ENCODE peak calls at places on chromosomes 12 and 14, in ten cellular contexts. P, I, D, U, X, O, B, J, A and V are unnamed samples.

GRCh38 chr12:91493308-91493707 is 310.7 kb upstream of the DCN start:
- DNase-seq in D (no peak), I (no peak), X (no peak), P (no peak), J (no peak), O (no peak), U (no peak), B (no peak), A (no peak), V (no peak)

GRCh38 chr14:23561873-23562821 is 5.4 kb downstream of the AP1G2 start:
- DNase-seq in O (peak; percentile 99), X (no peak), D (peak; percentile 64), I (no peak), P (no peak), J (no peak), U (no peak), B (no peak), A (no peak), V (peak; percentile 85)

GRCh38 chr12:43151406-43152080 is 400.5 kb downstream of the ADAMTS20 start:
- DNase-seq in I (no peak), O (no peak), D (no peak), A (no peak), U (no peak), B (no peak), X (no peak), J (no peak), P (no peak), V (no peak)

GRCh38 chr14:36553650-36554260 is 28.7 kb downstream of the NKX2-8 start:
- DNase-seq in A (peak; percentile 65), B (no peak), U (no peak), P (no peak), D (no peak), X (peak; percentile 84), O (peak; percentile 70), J (no peak), I (peak; percentile 67), V (no peak)

GRCh38 chr14:46571970-46572369 is 79.6 kb downstream of the RPL10L start:
- DNase-seq in O (peak; percentile 34), D (no peak), I (no peak), B (no peak), A (no peak), P (no peak), U (no peak), X (no peak), J (no peak), V (no peak)

GRCh38 chr12:45464699-45465098 is 248.8 kb downstream of the ANO6 start:
- DNase-seq in U (no peak), B (no peak), X (no peak), J (no peak), P (no peak), O (no peak), I (peak; percentile 16), A (peak; percentile 10), D (no peak), V (no peak)

GRCh38 chr14:86481105-86481504 is 951.2 kb downstream of the FLRT2 start:
- DNase-seq in B (no peak), U (no peak), A (no peak), I (no peak), D (no peak), X (peak; percentile 34), P (no peak), O (peak; percentile 42), J (no peak), V (no peak)

GRCh38 chr12:123897221-123897620 is 75.4 kb downstream of the CCDC92 start:
- DNase-seq in O (peak; percentile 86), X (peak; percentile 90), U (no peak), D (no peak), I (no peak), J (no peak), B (no peak), P (no peak), A (no peak), V (no peak)

GRCh38 chr14:24978862-24979724 is 70.9 kb downstream of the STXBP6 start:
- DNase-seq in A (no peak), X (no peak), P (no peak), I (no peak), J (no peak), B (no peak), U (no peak), D (no peak), O (no peak), V (no peak)

GRCh38 chr12:104935892-104936291 is 22.2 kb downstream of the SLC41A2 start:
- DNase-seq in I (no peak), O (no peak), J (no peak), D (no peak), U (no peak), B (no peak), A (no peak), P (no peak), X (no peak), V (no peak)

GRCh38 chr12:95700316-95700785 is 90.2 kb downstream of the NTN4 start:
- DNase-seq in A (no peak), X (peak; percentile 47), B (no peak), I (no peak), P (no peak), U (no peak), O (peak; percentile 19), J (no peak), D (no peak), V (no peak)

GRCh38 chr12:76030378-76031080 is 1.0 kb downstream of the PHLDA1 start:
- DNase-seq in I (peak; percentile 29), U (peak; percentile 63), D (peak; percentile 43), B (peak; percentile 37), O (peak; percentile 54), X (peak; percentile 55), A (peak; percentile 31), P (peak; percentile 24), J (no peak), V (peak; percentile 77)

GRCh38 chr12:1605129-1606020 is 11.0 kb upstream of the FBXL14 start:
- DNase-seq in B (peak; percentile 79), D (peak; percentile 54), J (peak; percentile 86), O (peak; percentile 92), X (peak; percentile 95), P (peak; percentile 33), A (peak; percentile 79), I (peak; percentile 75), U (peak; percentile 77), V (peak; percentile 90)

GRCh38 chr12:107480836-107481608 is 204.6 kb upstream of the PWP1 start:
- DNase-seq in J (no peak), X (no peak), A (no peak), P (no peak), D (no peak), B (no peak), U (no peak), I (no peak), O (no peak), V (no peak)

GRCh38 chr14:99687284-99688209 is 3.4 kb downstream of the CYP46A1 start:
- DNase-seq in O (no peak), D (no peak), B (no peak), I (peak; percentile 71), J (peak; percentile 68), U (no peak), X (no peak), A (no peak), P (peak; percentile 32), V (peak; percentile 57)

GRCh38 chr12:3138896-3139590 is 61.9 kb downstream of the TSPAN9 start:
- DNase-seq in J (no peak), P (no peak), D (no peak), X (no peak), B (no peak), A (no peak), I (no peak), O (no peak), U (no peak), V (no peak)

GRCh38 chr14:53458368-53458814 is 305.3 kb upstream of the DDHD1 start:
- DNase-seq in U (no peak), O (peak; percentile 51), P (no peak), D (no peak), X (peak; percentile 73), A (no peak), B (no peak), I (peak; percentile 26), J (no peak), V (no peak)

GRCh38 chr12:57214398-57214781 is 2.2 kb upstream of the NXPH4 start:
- DNase-seq in D (peak; percentile 75), A (peak; percentile 82), U (no peak), O (peak; percentile 51), X (peak; percentile 83), B (peak; percentile 66), I (peak; percentile 82), P (peak; percentile 63), J (no peak), V (no peak)

GRCh38 chr12:13537623-13538022 is 341.1 kb downstream of the EMP1 start:
- DNase-seq in B (no peak), U (no peak), J (no peak), P (no peak), A (no peak), O (no peak), I (no peak), X (no peak), D (no peak), V (no peak)

GRCh38 chr12:125140918-125141573 is 75.8 kb downstream of the AACS start:
- DNase-seq in I (no peak), B (no peak), X (peak; percentile 24), A (no peak), U (no peak), P (no peak), D (no peak), O (no peak), J (no peak), V (no peak)

GRCh38 chr12:123364532-123365140 is at the start of gene SBNO1:
- DNase-seq in I (peak; percentile 91), J (peak; percentile 96), O (peak; percentile 75), A (peak; percentile 89), X (peak; percentile 96), U (peak; percentile 91), B (peak; percentile 93), P (peak; percentile 90), D (peak; percentile 82), V (peak; percentile 97)

GRCh38 chr14:99733551-99734405 is 49.7 kb downstream of the CYP46A1 start:
- DNase-seq in J (peak; percentile 76), P (no peak), B (peak; percentile 40), U (peak; percentile 76), A (no peak), I (no peak), X (no peak), D (no peak), O (no peak), V (peak; percentile 70)

GRCh38 chr14:96965885-96966595 is 168.9 kb downstream of the VRK1 start:
- DNase-seq in X (no peak), D (peak; percentile 60), P (no peak), I (peak; percentile 49), O (no peak), A (no peak), B (no peak), U (no peak), J (no peak), V (no peak)

GRCh38 chr12:124823272-124823970 is 40.2 kb downstream of the SCARB1 start:
- DNase-seq in U (no peak), J (no peak), X (no peak), A (no peak), O (no peak), P (no peak), I (no peak), B (no peak), D (no peak), V (no peak)

GRCh38 chr12:45660330-45660729 is 69.2 kb upstream of the ARID2 start:
- DNase-seq in O (peak; percentile 75), J (no peak), B (peak; percentile 30), P (no peak), I (peak; percentile 39), U (no peak), X (no peak), A (no peak), D (no peak), V (no peak)

GRCh38 chr14:99559286-99559990 is 44.6 kb downstream of the CCDC85C start:
- DNase-seq in P (no peak), B (no peak), J (no peak), X (no peak), D (no peak), I (no peak), O (no peak), A (no peak), U (no peak), V (no peak)

GRCh38 chr14:104286086-104286485 is 147.7 kb downstream of the KIF26A start:
- DNase-seq in U (peak; percentile 34), A (no peak), I (no peak), J (peak; percentile 55), B (no peak), D (no peak), X (no peak), P (no peak), O (no peak), V (no peak)

GRCh38 chr12:113894717-113895116 is 71.4 kb downstream of the RBM19 start:
- DNase-seq in D (no peak), I (no peak), J (no peak), X (no peak), O (no peak), A (no peak), B (no peak), P (no peak), U (no peak), V (no peak)